ENCODE peak calls at places on chromosomes 1 and 21, in four cellular contexts. P is mesendoderm, V is H9, T is H1. J is an unnamed sample.
A peak's percentile ranks its signal among the peaks of the same experiment; 100 is the strongest.

GRCh38 chr1:26154750-26155149 is 4.1 kb upstream of the FAM110D start:
- DNase-seq in P (peak; percentile 68), V (no peak), T (peak; percentile 72), J (no peak)

GRCh38 chr1:234478152-234478480 is 863 bp downstream of the TARBP1 start:
- DNase-seq in P (peak; percentile 55), V (peak; percentile 76), T (peak; percentile 82), J (peak; percentile 77)

GRCh38 chr21:39676054-39676771 is 63.5 kb downstream of the B3GALT5 start:
- DNase-seq in P (peak; percentile 31), V (no peak), T (no peak), J (no peak)

GRCh38 chr1:244010191-244010590 is 40.9 kb upstream of the ZBTB18 start:
- DNase-seq in P (peak; percentile 50), V (peak; percentile 56), T (no peak), J (peak; percentile 72)

GRCh38 chr1:103211073-103211472 is 102.8 kb upstream of the COL11A1 start:
- DNase-seq in P (no peak), V (no peak), T (no peak), J (no peak)

GRCh38 chr1:219441884-219442283 is 171.0 kb downstream of the ZC3H11B start:
- DNase-seq in P (no peak), V (no peak), T (no peak), J (no peak)

GRCh38 chr1:38308780-38309179 is 262.2 kb upstream of the POU3F1 start:
- DNase-seq in P (peak; percentile 74), V (no peak), T (no peak), J (peak; percentile 72)

GRCh38 chr1:201335174-201335870 is 42.2 kb downstream of the TNNT2 start:
- DNase-seq in P (peak; percentile 23), V (no peak), T (no peak), J (peak; percentile 96)

GRCh38 chr1:22792396-22793171 is 81.9 kb downstream of the EPHB2 start:
- DNase-seq in P (peak; percentile 69), V (peak; percentile 77), T (peak; percentile 60), J (peak; percentile 47)

GRCh38 chr1:24641646-24642151 is 1.4 kb upstream of the SRRM1 start:
- DNase-seq in P (peak; percentile 37), V (peak; percentile 35), T (no peak), J (peak; percentile 26)

GRCh38 chr1:150720703-150721102 is at the start of gene HORMAD1:
- DNase-seq in P (no peak), V (no peak), T (no peak), J (no peak)

GRCh38 chr1:235741294-235741693 is 91.7 kb upstream of the GNG4 start:
- DNase-seq in P (peak; percentile 29), V (no peak), T (no peak), J (peak; percentile 39)

GRCh38 chr1:212229654-212230053 is 55.6 kb upstream of the PPP2R5A start:
- DNase-seq in P (no peak), V (no peak), T (no peak), J (no peak)

GRCh38 chr1:173267453-173267945 is 60.4 kb upstream of the TNFSF4 start:
- DNase-seq in P (no peak), V (no peak), T (no peak), J (no peak)

GRCh38 chr1:219699870-219700269 is 87.0 kb upstream of the ZC3H11B start:
- DNase-seq in P (no peak), V (no peak), T (no peak), J (peak; percentile 27)

GRCh38 chr21:15062566-15062965 is 2.2 kb downstream of the NRIP1 start:
- DNase-seq in P (no peak), V (no peak), T (no peak), J (no peak)

GRCh38 chr1:234986750-234987414 is 141.8 kb downstream of the TOMM20 start:
- DNase-seq in P (peak; percentile 83), V (no peak), T (no peak), J (peak; percentile 61)

GRCh38 chr21:37430184-37430821 is 63.7 kb downstream of the DYRK1A start:
- DNase-seq in P (no peak), V (no peak), T (no peak), J (no peak)

GRCh38 chr1:7679873-7680790 is 91.0 kb upstream of the VAMP3 start:
- DNase-seq in P (peak; percentile 47), V (peak; percentile 47), T (peak; percentile 63), J (peak; percentile 15)

GRCh38 chr21:29105218-29105617 is 25.2 kb upstream of the MAP3K7CL start:
- DNase-seq in P (peak; percentile 52), V (no peak), T (no peak), J (peak; percentile 9)

GRCh38 chr1:162632234-162632666 is at the start of gene DDR2:
- DNase-seq in P (peak; percentile 77), V (no peak), T (no peak), J (no peak)

GRCh38 chr21:30921129-30921528 is 39.7 kb upstream of the KRTAP11-1 start:
- DNase-seq in P (no peak), V (no peak), T (no peak), J (no peak)

GRCh38 chr1:91622586-91622985 is 121.9 kb downstream of the CDC7 start:
- DNase-seq in P (no peak), V (no peak), T (no peak), J (no peak)

GRCh38 chr1:41382531-41383090 is 21.4 kb downstream of the FOXO6 start:
- DNase-seq in P (peak; percentile 54), V (peak; percentile 69), T (no peak), J (no peak)

GRCh38 chr1:97365026-97365425 is 555.8 kb downstream of the DPYD start:
- DNase-seq in P (no peak), V (no peak), T (no peak), J (no peak)

GRCh38 chr1:157966034-157966671 is 27.3 kb upstream of the KIRREL1 start:
- DNase-seq in P (peak; percentile 72), V (no peak), T (no peak), J (no peak)

GRCh38 chr1:155173478-155174333 is at the start of gene TRIM46:
- DNase-seq in P (peak; percentile 69), V (peak; percentile 81), T (peak; percentile 84), J (no peak)

GRCh38 chr1:115782571-115783281 is 14.2 kb upstream of the CASQ2 start:
- DNase-seq in P (peak; percentile 97), V (no peak), T (no peak), J (peak; percentile 85)

GRCh38 chr21:33552093-33552998 is 9.5 kb downstream of the SON start:
- DNase-seq in P (no peak), V (no peak), T (no peak), J (no peak)

GRCh38 chr1:165481820-165482532 is 37.0 kb upstream of the RXRG start:
- DNase-seq in P (peak; percentile 35), V (no peak), T (no peak), J (peak; percentile 25)

GRCh38 chr1:212488436-212489283 is 55.9 kb downstream of the NENF start:
- DNase-seq in P (peak; percentile 70), V (no peak), T (no peak), J (peak; percentile 98)

GRCh38 chr21:21436012-21436545 is 437.9 kb downstream of the NCAM2 start:
- DNase-seq in P (no peak), V (no peak), T (no peak), J (no peak)

GRCh38 chr21:41373253-41373652 is 11.4 kb downstream of the MX2 start:
- DNase-seq in P (no peak), V (no peak), T (no peak), J (no peak)

GRCh38 chr1:19209439-19209989 is 552 bp downstream of the UBR4 start:
- DNase-seq in P (peak; percentile 70), V (no peak), T (no peak), J (peak; percentile 25)

GRCh38 chr1:151352001-151352718 is 5.1 kb upstream of the RFX5 start:
- DNase-seq in P (no peak), V (no peak), T (no peak), J (no peak)

GRCh38 chr1:198657550-198658064 is 18.8 kb downstream of the PTPRC start:
- DNase-seq in P (no peak), V (no peak), T (no peak), J (peak; percentile 35)

GRCh38 chr1:246681822-246682221 is 42.4 kb upstream of the SCCPDH start:
- DNase-seq in P (no peak), V (no peak), T (no peak), J (no peak)

DNA sequence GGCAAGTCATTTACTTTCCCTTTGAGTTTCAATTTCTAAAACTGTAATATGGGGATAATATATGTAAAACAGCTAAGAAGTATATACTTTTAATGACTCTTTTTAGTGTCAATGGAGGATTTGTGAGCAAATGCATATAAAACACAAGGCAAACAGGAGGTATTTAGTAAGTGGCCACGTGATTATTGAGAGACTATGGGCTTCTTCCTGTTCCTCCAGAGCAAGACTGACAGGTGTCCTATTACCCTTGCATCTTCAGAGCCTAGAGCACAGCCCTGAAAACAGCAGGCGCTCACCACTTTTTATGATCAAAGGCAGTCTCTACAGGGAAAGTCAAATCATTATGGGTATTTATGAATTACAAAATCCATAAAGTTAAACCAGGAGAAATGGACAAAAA is 941 bp upstream of the ROR1 start:
- DNase-seq in P (peak; percentile 43), V (no peak), T (no peak), J (no peak)
- H3K79me2 ChIP-seq in P (peaks cover 5% of the 10 kb centered on the region), V (peaks cover 14% of the 10 kb centered on the region), T (peaks cover 31% of the 10 kb centered on the region), J (peaks cover 21% of the 10 kb centered on the region)

DNA sequence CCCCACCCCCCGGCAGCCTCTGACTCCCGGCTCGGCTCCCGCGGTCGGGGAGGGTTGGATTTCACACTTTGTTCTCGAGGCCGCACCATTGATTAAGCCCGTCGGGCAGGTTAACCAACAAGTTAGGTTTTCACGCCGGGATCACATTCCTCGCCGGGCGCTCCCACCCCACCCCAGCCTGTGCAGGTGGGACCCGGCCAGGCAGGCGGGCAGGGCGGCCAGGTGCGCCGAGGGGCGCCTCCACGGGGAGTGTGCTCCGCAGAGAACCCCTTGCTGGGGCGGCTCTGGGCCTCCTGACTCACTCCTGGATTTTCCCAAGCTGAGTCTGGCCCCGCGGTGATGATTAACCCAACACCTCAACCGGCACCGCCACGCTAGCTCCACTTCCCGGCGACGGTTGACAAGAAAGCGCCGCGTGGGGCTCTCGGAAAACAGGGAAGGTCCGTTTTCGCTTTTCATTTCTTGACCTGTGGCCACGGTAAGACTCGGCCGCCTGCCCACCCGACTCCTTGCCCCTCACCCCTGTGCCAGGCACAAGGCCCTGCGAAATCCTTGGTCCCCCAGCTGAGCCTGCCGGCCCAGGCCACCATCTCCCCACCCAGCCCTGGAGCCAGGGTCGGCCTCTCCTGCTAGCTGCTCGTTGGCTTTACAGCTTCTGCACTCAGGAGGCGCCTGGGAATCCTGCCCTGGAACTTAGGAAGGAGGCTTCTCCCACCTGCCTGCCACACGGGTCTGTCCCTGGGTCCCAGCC is 8.8 kb upstream of the TTLL10 start:
- DNase-seq in P (peak; percentile 53), V (no peak), T (no peak), J (no peak)
- H2BK120ac ChIP-seq in P (no peak overlapping the region), V (no peak overlapping the region), T (peak overlapping the region; percentile 33), J (no peak overlapping the region)

DNA sequence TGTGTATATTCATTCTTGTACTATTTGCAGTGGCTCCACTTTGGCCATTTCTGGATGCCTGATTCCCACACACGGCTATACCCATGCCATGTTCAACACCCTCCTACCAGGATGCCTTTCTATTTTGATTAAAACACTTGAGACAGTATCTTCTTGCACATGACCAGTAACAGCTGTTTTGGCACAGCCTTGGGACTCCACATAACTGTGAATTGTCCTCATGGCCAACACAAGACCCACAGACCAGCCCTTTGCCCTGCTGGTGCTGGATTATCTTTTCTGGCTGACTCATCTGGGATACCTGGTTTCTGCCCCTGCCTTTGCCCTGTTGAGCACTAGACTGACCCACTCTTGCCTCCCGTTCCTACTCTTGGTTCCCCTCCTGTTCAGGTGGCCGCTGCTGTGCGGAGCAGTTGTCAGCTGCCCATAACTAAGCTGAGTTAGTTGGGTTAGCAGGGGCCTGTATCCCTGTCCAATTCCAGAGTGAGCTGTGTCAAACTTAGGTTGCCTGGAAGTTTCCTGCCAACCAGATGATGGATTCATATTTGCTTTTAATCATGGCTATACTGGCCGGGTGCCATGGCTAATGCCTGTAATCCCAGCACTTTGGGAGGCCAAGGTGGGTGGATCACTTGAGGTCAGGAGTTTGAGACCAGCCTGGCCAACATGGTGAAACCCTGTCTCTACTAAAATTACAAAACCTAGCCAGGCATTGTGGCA is 10.8 kb upstream of the EYA3 start:
- DNase-seq in P (no peak), V (no peak), T (peak; percentile 28), J (no peak)
- H3K27ac ChIP-seq in P (no peak overlapping the region), V (no peak overlapping the region), T (no peak overlapping the region), J (no peak overlapping the region)

GRCh38 chr1:1267488-1268283 is 6.0 kb downstream of the UBE2J2 start:
- DNase-seq in P (no peak), V (no peak), T (no peak), J (no peak)
- H3K79me2 ChIP-seq in P (peaks cover 34% of the 10 kb centered on the region), V (peaks cover 19% of the 10 kb centered on the region), T (peaks cover 44% of the 10 kb centered on the region), J (peaks cover 13% of the 10 kb centered on the region)